ENCODE peak calls at places on chromosomes 3 and 15, in six cellular contexts. O is NCI-H460; N is iPS DF 6.9; P is activated CD8-positive, alpha-beta memory T cell treated with anti-CD3 and anti-CD28 coated beads for 24 hours; V is GM18507; H is A549. S is an unnamed sample.

GRCh38 chr3:112685435-112685834 is 44.5 kb upstream of the CCDC80 start:
- DNase-seq in N (no peak), H (no peak), O (no peak), V (no peak), P (no peak), S (no peak)

GRCh38 chr3:73056365-73057150 is 4.9 kb upstream of the EBLN2 start:
- DNase-seq in V (no peak), H (peak), O (peak), N (no peak), P (no peak), S (no peak)

GRCh38 chr15:100922192-100923040 is 3.3 kb downstream of the LRRK1 start:
- DNase-seq in O (no peak), N (no peak), P (no peak), H (no peak), V (no peak), S (no peak)

GRCh38 chr15:51837784-51838183 is 8.3 kb downstream of the TMOD3 start:
- DNase-seq in H (peak), O (no peak), V (no peak), P (no peak), N (no peak), S (no peak)

GRCh38 chr3:196962108-196962929 is 6.3 kb downstream of the PIGZ start:
- DNase-seq in O (no peak), H (no peak), P (no peak), V (no peak), N (no peak), S (no peak)

GRCh38 chr3:142057331-142057725 is 92.0 kb downstream of the TFDP2 start:
- DNase-seq in O (no peak), P (no peak), N (no peak), H (no peak), V (no peak), S (no peak)

GRCh38 chr3:134242649-134243637 is 7.7 kb downstream of the RYK start:
- DNase-seq in P (peak), H (no peak), V (no peak), N (no peak), O (no peak), S (peak)

GRCh38 chr3:36244728-36245127 is 135.6 kb upstream of the STAC start:
- DNase-seq in N (no peak), O (no peak), V (no peak), P (no peak), H (no peak), S (no peak)